ENCODE peak calls at places on chromosomes 2 and 18, in nine cellular contexts. I, X, V, T, L, N, C, F and O are unnamed samples.

GRCh38 chr2:184611221-184612085 is 13.1 kb downstream of the ZNF804A start:
- DNase-seq in I (peak), X (no peak), V (no peak), T (no peak), L (no peak), N (no peak), C (no peak), F (no peak), O (peak)

GRCh38 chr2:28068098-28068497 is 177.6 kb downstream of the BABAM2 start:
- DNase-seq in I (no peak), X (no peak), V (no peak), T (no peak), L (no peak), N (no peak), C (no peak), F (no peak), O (peak)

GRCh38 chr2:134771313-134771801 is 52.6 kb upstream of the TMEM163 start:
- DNase-seq in I (no peak), X (no peak), V (no peak), T (no peak), L (no peak), N (no peak), C (no peak), F (no peak), O (peak)

GRCh38 chr2:134120718-134121630 is 132.9 kb upstream of the MGAT5 start:
- DNase-seq in I (peak), X (peak), V (peak), T (peak), L (peak), N (no peak), C (peak), F (peak), O (peak)

GRCh38 chr18:77517901-77518300 is 268.3 kb downstream of the GALR1 start:
- DNase-seq in I (no peak), X (no peak), V (no peak), T (no peak), L (no peak), N (no peak), C (no peak), F (no peak), O (no peak)

GRCh38 chr2:160238392-160238791 is 38.3 kb upstream of the ITGB6 start:
- DNase-seq in I (no peak), X (no peak), V (no peak), T (no peak), L (no peak), N (no peak), C (no peak), F (no peak), O (peak)

GRCh38 chr2:105790467-105791118 is 45.9 kb downstream of the NCK2 start:
- DNase-seq in I (no peak), X (no peak), V (no peak), T (no peak), L (no peak), N (no peak), C (no peak), F (peak), O (peak)

GRCh38 chr2:188042412-188042811 is 249.3 kb upstream of the GULP1 start:
- DNase-seq in I (peak), X (no peak), V (no peak), T (no peak), L (no peak), N (no peak), C (no peak), F (no peak), O (peak)

GRCh38 chr2:80073134-80073561 is 231.4 kb downstream of the LRRTM1 start:
- DNase-seq in I (peak), X (no peak), V (no peak), T (peak), L (no peak), N (peak), C (peak), F (no peak), O (peak)

GRCh38 chr2:15832310-15832709 is 108.0 kb upstream of the MYCN start:
- DNase-seq in I (no peak), X (no peak), V (no peak), T (no peak), L (no peak), N (no peak), C (no peak), F (no peak), O (no peak)